ENCODE peak calls at places on chromosomes 2 and 18, in ten cellular contexts. H is CD8-positive, alpha-beta memory T cell; B is frontal cortex; W is uterus; L is cardiac muscle cell; N is coronary artery; X is GM20000; K is lower leg skin; J is esophagus squamous epithelium; Z is stromal cell of bone marrow. T is an unnamed sample.
A peak's percentile ranks its signal among the peaks of the same experiment; 100 is the strongest.

GRCh38 chr18:59461171-59461570 is 102.1 kb upstream of the LMAN1 start:
- DNase-seq in W (no peak), H (no peak), K (no peak), X (no peak), Z (no peak), L (no peak), B (no peak), N (no peak), J (no peak), T (no peak)

GRCh38 chr2:236793041-236794011 is 223.7 kb downstream of the ACKR3 start:
- DNase-seq in Z (no peak), N (no peak), K (peak; percentile 83), X (no peak), W (no peak), J (no peak), L (no peak), B (no peak), H (no peak), T (no peak)

GRCh38 chr18:62460851-62461300 is 61.9 kb upstream of the ZCCHC2 start:
- DNase-seq in X (no peak), Z (no peak), L (peak; percentile 72), W (no peak), J (no peak), B (no peak), K (peak; percentile 80), H (no peak), N (no peak), T (no peak)

GRCh38 chr18:47754311-47755101 is 176.0 kb downstream of the SMAD2 start:
- DNase-seq in Z (no peak), N (no peak), H (no peak), J (no peak), B (no peak), L (peak; percentile 14), W (no peak), X (peak; percentile 83), K (peak; percentile 78), T (peak; percentile 67)

GRCh38 chr2:26946841-26947784 is 23.3 kb upstream of the MAPRE3 start:
- DNase-seq in N (no peak), Z (peak; percentile 15), B (no peak), W (no peak), L (peak; percentile 77), X (no peak), K (no peak), J (no peak), H (no peak), T (peak; percentile 36)

GRCh38 chr18:76588591-76589303 is 93.7 kb upstream of the ZNF516 start:
- DNase-seq in W (no peak), K (peak; percentile 82), N (no peak), H (no peak), Z (no peak), B (no peak), L (peak; percentile 51), J (no peak), X (no peak), T (no peak)

GRCh38 chr18:49616618-49617328 is 54.9 kb downstream of the LIPG start:
- DNase-seq in K (peak; percentile 59), X (no peak), J (no peak), H (no peak), Z (no peak), B (no peak), N (no peak), L (no peak), W (no peak), T (no peak)

GRCh38 chr2:37843554-37843953 is 81.5 kb upstream of the RMDN2 start:
- DNase-seq in K (no peak), B (no peak), L (no peak), H (no peak), N (no peak), W (no peak), Z (no peak), X (no peak), J (no peak), T (no peak)

GRCh38 chr2:217638031-217638430 is 364.8 kb downstream of the TNS1 start:
- DNase-seq in X (no peak), K (no peak), W (no peak), H (no peak), J (no peak), Z (no peak), L (no peak), B (no peak), N (no peak), T (no peak)

GRCh38 chr18:44290366-44290855 is 390.3 kb upstream of the SETBP1 start:
- DNase-seq in N (no peak), H (no peak), X (no peak), L (no peak), Z (no peak), K (no peak), B (no peak), J (no peak), W (no peak), T (no peak)

GRCh38 chr18:58955738-58956137 is 91.1 kb downstream of the ZNF532 start:
- DNase-seq in Z (peak; percentile 40), W (peak; percentile 48), X (no peak), B (no peak), L (peak; percentile 74), J (no peak), N (no peak), K (no peak), H (no peak), T (no peak)

GRCh38 chr2:107986278-107987217 is at the start of gene SLC5A7:
- DNase-seq in X (no peak), J (no peak), B (no peak), N (no peak), K (no peak), W (no peak), L (no peak), H (no peak), Z (no peak), T (no peak)

GRCh38 chr2:100730290-100730868 is 89.6 kb upstream of the NPAS2 start:
- DNase-seq in H (no peak), X (no peak), L (peak; percentile 90), B (no peak), Z (peak; percentile 61), W (peak; percentile 48), N (no peak), J (no peak), K (no peak), T (peak; percentile 77)

GRCh38 chr18:13264091-13264777 is 45.7 kb downstream of the LDLRAD4 start:
- DNase-seq in B (no peak), H (no peak), Z (no peak), J (no peak), X (no peak), K (peak; percentile 84), N (no peak), W (no peak), L (peak; percentile 55), T (no peak)

GRCh38 chr18:49812321-49813070 is 837 bp downstream of the ACAA2 start:
- DNase-seq in N (no peak), X (no peak), Z (peak; percentile 6), W (no peak), H (no peak), K (no peak), B (no peak), L (no peak), J (no peak), T (no peak)

GRCh38 chr18:78768655-78769501 is 210.7 kb upstream of the SALL3 start:
- DNase-seq in B (no peak), X (no peak), H (no peak), K (peak; percentile 68), Z (no peak), L (no peak), J (no peak), W (no peak), N (no peak), T (no peak)

GRCh38 chr2:191051825-191052778 is 38.1 kb upstream of the STAT1 start:
- DNase-seq in K (no peak), W (no peak), N (no peak), L (peak; percentile 75), B (no peak), Z (peak; percentile 54), X (peak; percentile 25), J (no peak), H (peak; percentile 53), T (no peak)

GRCh38 chr2:223528036-223528435 is 74.1 kb downstream of the SCG2 start:
- DNase-seq in J (no peak), B (no peak), N (no peak), Z (peak; percentile 43), K (no peak), X (no peak), L (peak; percentile 69), W (no peak), H (no peak), T (no peak)